ENCODE peak calls at places on chromosomes 6 and 20, in six cellular contexts. I, X, A, E, P and M are unnamed samples.

GRCh38 chr6:162856885-162857284 is 129.1 kb downstream of the PACRG start:
- DNase-seq in E (peak), A (no peak), X (no peak), P (no peak), I (no peak), M (peak)

GRCh38 chr6:138115877-138116660 is 8.8 kb upstream of the PERP start:
- DNase-seq in I (peak), A (peak), P (no peak), X (peak), E (peak), M (peak)

GRCh38 chr20:47857142-47857993 is 72.1 kb upstream of the SULF2 start:
- DNase-seq in P (no peak), E (no peak), I (no peak), X (no peak), A (no peak), M (no peak)

GRCh38 chr6:106961136-106961535 is 13.4 kb downstream of the CD24 start:
- DNase-seq in I (no peak), X (no peak), A (no peak), P (no peak), E (no peak), M (no peak)

GRCh38 chr6:116847234-116847633 is 18.4 kb upstream of the GPRC6A start:
- DNase-seq in I (peak), P (no peak), E (peak), X (no peak), A (no peak), M (peak)

GRCh38 chr6:69835414-69836179 is 30.8 kb upstream of the COL19A1 start:
- DNase-seq in P (no peak), X (no peak), A (peak), I (peak), E (peak), M (peak)

GRCh38 chr20:33209789-33210188 is 7.4 kb upstream of the BPIFA3 start:
- DNase-seq in I (peak), A (peak), P (no peak), X (peak), E (peak), M (no peak)

GRCh38 chr6:48490658-48491057 is 379.7 kb upstream of the PTCHD4 start:
- DNase-seq in E (no peak), I (no peak), A (no peak), P (no peak), X (no peak), M (no peak)

GRCh38 chr6:100549406-100550167 is 84.9 kb upstream of the SIM1 start:
- DNase-seq in A (no peak), P (no peak), I (no peak), E (no peak), X (no peak), M (no peak)

GRCh38 chr6:169344651-169345050 is 91.0 kb upstream of the THBS2 start:
- DNase-seq in A (no peak), P (no peak), I (no peak), E (no peak), X (no peak), M (no peak)